ENCODE peak calls at places on chromosomes 7 and 10, in four cellular contexts. U is GM12891, F is HepG2, Q is H1. D is an unnamed sample.
A peak's percentile ranks its signal among the peaks of the same experiment; 100 is the strongest.

GRCh38 chr7:33805630-33806233 is 99.6 kb upstream of the BMPER start:
- DNase-seq in F (no peak), Q (no peak), U (no peak), D (no peak)

GRCh38 chr10:30433286-30433778 is 652 bp upstream of the MAP3K8 start:
- DNase-seq in Q (no peak), F (peak; percentile 77), U (no peak), D (no peak)

GRCh38 chr10:35135861-35136260 is 9.2 kb downstream of the CREM start:
- DNase-seq in F (no peak), Q (no peak), U (no peak), D (no peak)

GRCh38 chr10:126576336-126576735 is 94.2 kb downstream of the C10orf90 start:
- DNase-seq in Q (no peak), F (no peak), U (no peak), D (no peak)

GRCh38 chr7:1733206-1733907 is 63.3 kb downstream of the ELFN1 start:
- DNase-seq in Q (no peak), F (no peak), U (no peak), D (no peak)

GRCh38 chr7:100475549-100475948 is 3.5 kb downstream of the TSC22D4 start:
- DNase-seq in U (no peak), F (no peak), Q (no peak), D (no peak)

GRCh38 chr10:44295619-44296222 is 89.2 kb downstream of the CXCL12 start:
- DNase-seq in Q (no peak), U (no peak), F (no peak), D (no peak)

GRCh38 chr7:151062399-151063211 is 3.2 kb downstream of the SLC4A2 start:
- DNase-seq in Q (peak; percentile 95), F (peak; percentile 97), U (no peak), D (no peak)

GRCh38 chr10:31929260-31929985 is 792 bp upstream of the ARHGAP12 start:
- DNase-seq in Q (no peak), F (peak; percentile 77), U (no peak), D (peak; percentile 22)

GRCh38 chr10:52525761-52526160 is 211.7 kb downstream of the DKK1 start:
- DNase-seq in Q (no peak), F (no peak), U (no peak), D (no peak)

GRCh38 chr10:100743626-100744135 is 1.7 kb upstream of the PAX2 start:
- DNase-seq in F (peak; percentile 47), U (no peak), Q (no peak), D (peak; percentile 73)

GRCh38 chr7:37182011-37182478 is 266.6 kb downstream of the ELMO1 start:
- DNase-seq in F (peak; percentile 74), Q (peak; percentile 70), U (peak; percentile 42), D (peak; percentile 22)
- TF ChIP-seq POLR2AphosphoS5 in F (no peak), Q (no peak), U (no peak), D (no peak)

GRCh38 chr10:58266826-58267712 is 625 bp downstream of the IPMK start:
- DNase-seq in Q (no peak), F (peak; percentile 20), U (no peak), D (no peak)

GRCh38 chr10:58266003-58266825 is 1.5 kb downstream of the IPMK start:
- DNase-seq in U (no peak), Q (no peak), F (peak; percentile 53), D (no peak)

GRCh38 chr10:58268454-58268945 is 462 bp upstream of the CISD1 start:
- DNase-seq in F (no peak), U (no peak), Q (no peak), D (no peak)

GRCh38 chr10:58267713-58268453 is at the start of gene IPMK:
- DNase-seq in Q (peak; percentile 54), F (peak; percentile 84), U (peak; percentile 56), D (peak; percentile 59)

GRCh38 chr10:58268946-58269831 is at the start of gene CISD1:
- DNase-seq in Q (peak; percentile 98), U (peak; percentile 77), F (peak; percentile 99), D (peak; percentile 80)
- TF ChIP-seq POLR2A in Q (no peak), U (peak; percentile 84), F (peak; percentile 87), D (peak; percentile 85)

DNA sequence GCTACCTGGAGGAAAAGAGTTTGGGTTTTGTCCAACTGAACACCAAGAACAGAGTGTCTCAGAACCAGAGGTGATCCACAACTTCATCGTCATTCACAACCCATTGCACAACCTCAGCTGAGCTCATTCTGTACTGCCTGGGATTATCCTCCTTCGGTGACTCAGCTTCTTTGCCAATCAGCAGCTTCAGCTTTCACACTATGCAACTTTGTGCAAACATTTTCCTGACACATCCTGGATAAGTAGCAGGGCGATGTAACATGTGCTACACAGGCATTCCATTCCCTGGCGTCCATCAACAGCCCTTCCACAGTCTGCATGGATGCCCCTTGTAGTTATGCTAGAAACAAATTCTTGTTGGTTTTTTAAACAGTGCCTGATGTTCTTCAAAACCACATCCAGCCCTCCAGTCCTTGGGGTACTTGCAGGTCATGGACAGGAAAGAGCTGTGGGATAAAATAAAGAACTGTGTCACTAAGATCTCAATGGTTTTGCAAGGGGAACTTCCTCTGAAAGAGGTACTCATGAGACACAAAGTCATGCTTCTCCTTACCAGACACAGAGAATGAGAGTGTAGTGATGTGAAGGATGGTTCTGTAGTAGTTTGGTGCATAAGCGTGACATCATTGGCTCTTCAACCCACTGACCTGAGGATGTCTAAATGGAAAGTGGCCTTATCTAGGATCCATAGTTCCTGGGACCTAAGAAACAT is 478.5 kb downstream of the KIF20B start:
- DNase-seq in Q (no peak), F (no peak), U (no peak), D (no peak)
- TF ChIP-seq TAF1 in Q (no peak), F (no peak), U (no peak), D (no peak)

DNA sequence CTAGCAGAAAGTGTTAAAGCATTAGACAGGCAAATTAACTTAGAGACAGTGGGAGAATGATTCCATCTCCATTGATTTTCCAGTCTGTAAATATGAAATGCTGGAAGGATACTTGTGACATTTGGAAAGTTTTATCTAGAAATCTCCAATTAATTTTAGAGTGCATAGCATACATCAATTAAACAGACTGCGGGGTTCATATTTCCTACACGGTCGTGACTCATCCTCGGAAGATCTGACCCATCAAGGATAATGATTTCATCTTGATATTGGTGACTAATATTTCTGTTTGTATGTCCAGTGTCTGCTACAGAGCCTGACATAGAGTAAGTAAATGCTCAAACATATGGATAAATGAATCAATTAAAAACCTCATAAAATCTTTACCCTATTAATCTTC is 474.9 kb downstream of the KCNMA1 start:
- DNase-seq in F (no peak), U (no peak), Q (no peak), D (no peak)
- TF ChIP-seq POLR2AphosphoS5 in F (no peak), U (no peak), Q (no peak), D (no peak)

GRCh38 chr10:124916585-124917167 is 25.2 kb upstream of the ZRANB1 start:
- DNase-seq in Q (peak; percentile 84), U (peak; percentile 99), F (peak; percentile 89), D (peak; percentile 98)
- TF ChIP-seq POLR2A in Q (peak; percentile 87), U (peak; percentile 88), F (peak; percentile 95), D (peak; percentile 87)

GRCh38 chr10:5975641-5976473 is 1.5 kb downstream of the IL15RA start:
- DNase-seq in F (no peak), Q (no peak), U (peak; percentile 60), D (peak; percentile 59)

GRCh38 chr10:5981529-5981928 is 4.2 kb upstream of the IL15RA start:
- DNase-seq in F (no peak), Q (no peak), U (no peak), D (no peak)

GRCh38 chr10:5977471-5978370 is at the start of gene IL15RA:
- DNase-seq in Q (no peak), F (peak; percentile 24), U (peak; percentile 88), D (peak; percentile 82)

GRCh38 chr10:5973069-5973468 is 4.3 kb downstream of the IL15RA start:
- DNase-seq in Q (no peak), F (no peak), U (no peak), D (no peak)

GRCh38 chr10:5976689-5977470 is 463 bp downstream of the IL15RA start:
- DNase-seq in Q (no peak), U (no peak), F (no peak), D (no peak)
- TF ChIP-seq TAF1 in Q (no peak), U (peak; percentile 5), F (no peak), D (no peak)

DNA sequence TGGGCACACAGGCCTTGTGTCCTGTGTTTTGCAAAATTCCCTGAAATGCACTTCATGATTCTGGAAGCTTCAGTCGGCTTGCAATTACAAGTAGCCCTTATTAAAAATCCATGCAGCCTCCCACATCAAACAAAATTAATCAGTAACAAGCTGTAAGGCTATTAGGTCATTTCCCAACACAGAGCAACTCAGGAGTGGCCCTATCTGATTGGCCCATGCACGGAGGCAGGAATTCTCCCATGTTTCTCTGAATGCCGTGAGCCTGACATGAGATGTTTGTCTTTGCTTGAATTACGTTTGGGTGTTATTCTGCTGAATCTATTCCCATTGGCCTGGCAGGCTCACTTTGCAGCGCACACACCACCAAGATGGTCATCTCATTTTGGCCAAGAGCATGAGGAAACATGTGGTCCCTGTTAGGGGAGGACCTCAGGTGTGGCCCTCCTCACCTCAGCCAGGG is 36.9 kb downstream of the FOXL3 start:
- DNase-seq in Q (no peak), U (no peak), F (peak; percentile 79), D (no peak)
- TF ChIP-seq POLR2AphosphoS5 in Q (no peak), U (no peak), F (no peak), D (no peak)

DNA sequence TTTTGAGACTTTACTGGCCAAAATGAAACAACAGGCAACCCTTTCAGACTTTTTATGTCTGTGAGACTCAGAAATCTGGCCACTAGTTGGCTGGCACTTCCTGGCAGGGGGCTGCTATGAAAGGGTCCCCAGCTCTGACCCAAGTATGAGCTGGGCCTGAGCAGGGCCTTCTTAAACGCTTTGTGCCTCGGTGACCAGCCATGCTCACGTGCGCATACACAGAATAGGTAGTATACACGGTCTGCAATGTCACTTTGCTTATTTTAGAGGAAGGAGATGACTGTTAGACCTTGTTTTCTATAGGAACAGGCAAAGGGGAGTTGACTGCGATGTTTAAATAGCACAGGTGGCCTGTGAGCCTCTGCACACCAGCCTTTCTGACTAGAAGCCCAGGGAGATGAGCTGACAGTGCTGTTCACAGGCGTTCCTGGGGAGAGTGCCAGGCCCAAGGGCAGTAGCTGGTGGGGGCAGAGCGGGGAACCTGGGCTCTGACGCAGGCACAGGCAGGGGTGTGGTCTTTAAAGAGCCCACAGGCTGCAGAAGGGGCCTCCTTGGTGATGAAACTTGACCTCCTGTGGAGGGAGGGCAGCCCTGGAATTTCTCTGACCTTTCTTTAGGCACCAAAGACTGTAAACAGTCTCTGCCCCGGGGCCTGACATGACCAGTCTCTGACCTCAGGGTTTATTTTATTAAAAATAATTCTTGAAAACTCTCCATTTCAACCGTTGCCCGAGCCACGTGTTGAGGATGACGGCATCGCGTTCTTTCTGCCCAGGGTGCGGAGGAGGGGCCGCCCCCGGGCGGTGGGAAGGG is 129.4 kb downstream of the VIPR2 start:
- DNase-seq in F (no peak), U (no peak), Q (no peak), D (no peak)
- TF ChIP-seq POLR2A in F (no peak), U (no peak), Q (no peak), D (no peak)

D was measured in GM12892.